ENCODE peak calls at places on chromosomes 7 and 10, in four cellular contexts. A is GM12878, C is H1, R is HepG2. N is an unnamed sample.

GRCh38 chr7:132579260-132579899 is 3.1 kb upstream of the PLXNA4 start:
- DNase-seq in C (no peak), A (no peak), R (no peak), N (no peak)

GRCh38 chr10:119029613-119030420 is at the start of gene NANOS1:
- DNase-seq in R (no peak), C (no peak), A (no peak), N (no peak)

GRCh38 chr10:22002531-22003110 is 909 bp downstream of the DNAJC1 start:
- DNase-seq in R (peak), A (no peak), C (no peak), N (no peak)

GRCh38 chr10:123147635-123148413 is at the start of gene HMX2:
- DNase-seq in A (no peak), C (no peak), R (peak), N (no peak)

GRCh38 chr10:4623200-4623599 is 202.8 kb upstream of the AKR1E2 start:
- DNase-seq in A (no peak), R (no peak), C (no peak), N (no peak)

GRCh38 chr10:5698062-5698461 is 13.4 kb downstream of the TASOR2 start:
- DNase-seq in A (no peak), R (no peak), C (no peak), N (no peak)

GRCh38 chr10:77582710-77583115 is 54.9 kb downstream of the KCNMA1 start:
- DNase-seq in C (no peak), R (no peak), A (no peak), N (no peak)

GRCh38 chr7:124130-124949 is 68.0 kb upstream of the FAM20C start:
- DNase-seq in C (no peak), R (no peak), A (no peak), N (no peak)

GRCh38 chr7:138142583-138143201 is 66.4 kb downstream of the AKR1D1 start:
- DNase-seq in A (no peak), C (no peak), R (no peak), N (no peak)

GRCh38 chr7:73999664-74000420 is 28.1 kb upstream of the ELN start:
- DNase-seq in R (no peak), C (no peak), A (no peak), N (no peak)

GRCh38 chr7:116782177-116782711 is 80.1 kb upstream of the CAPZA2 start:
- DNase-seq in C (no peak), A (no peak), R (no peak), N (no peak)
- TF ChIP-seq ZNF274 in C (no peak), A (no peak), R (no peak), N (no peak)

GRCh38 chr7:143375298-143376034 is 5.7 kb upstream of the ZYX start:
- DNase-seq in R (no peak), A (no peak), C (no peak), N (no peak)
- H2AFZ ChIP-seq in R (no peak), A (peak), C (no peak), N (no peak)

GRCh38 chr7:104366390-104366789 is 38.0 kb downstream of the LHFPL3 start:
- DNase-seq in A (no peak), C (no peak), R (no peak), N (no peak)
- TF ChIP-seq ZNF274 in A (no peak), C (no peak), R (no peak), N (no peak)

DNA sequence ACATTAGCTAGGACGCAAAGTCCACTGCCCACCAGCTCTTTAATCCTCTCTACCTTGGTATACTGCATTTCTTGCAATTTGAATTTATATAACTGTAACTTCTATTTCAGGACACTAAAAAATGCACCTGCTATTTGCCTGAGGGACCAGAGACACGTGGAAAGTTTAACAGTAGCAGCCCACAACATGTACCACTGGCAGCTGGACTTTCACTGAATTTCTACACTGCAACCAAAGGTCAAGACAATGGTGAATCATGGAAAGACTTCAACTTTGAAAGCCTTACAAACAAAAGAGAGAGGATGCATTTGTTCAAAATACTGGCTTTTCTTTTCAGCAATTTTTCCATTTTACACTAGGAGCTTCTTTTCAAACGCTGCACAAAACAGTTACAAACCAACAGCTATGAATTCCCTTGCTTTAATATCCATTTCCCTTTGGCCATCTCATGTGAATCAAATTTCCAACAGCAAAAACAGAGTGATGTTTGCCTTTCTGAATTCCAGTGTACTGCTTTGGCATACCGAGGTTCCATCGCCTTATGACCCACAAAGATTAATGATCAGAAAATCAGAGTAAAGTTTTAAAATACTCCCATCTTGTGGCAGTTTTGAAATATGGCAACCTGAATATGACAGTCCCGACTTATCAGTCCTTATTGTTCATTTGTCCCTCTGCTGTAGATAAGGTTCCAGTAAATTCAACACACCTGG is 29.9 kb upstream of the HNRNPH3 start:
- DNase-seq in R (peak), A (peak), C (no peak), N (peak)
- H2AFZ ChIP-seq in R (no peak), A (peak), C (no peak), N (peak)

GRCh38 chr10:49593564-49593875 is 16.6 kb upstream of the SLC18A3 start:
- DNase-seq in C (no peak), A (no peak), R (no peak), N (no peak)

GRCh38 chr10:49593998-49594397 is 16.1 kb upstream of the SLC18A3 start:
- DNase-seq in A (no peak), C (no peak), R (no peak), N (no peak)

GRCh38 chr10:49595713-49596492 is 14.2 kb upstream of the SLC18A3 start:
- DNase-seq in A (no peak), R (no peak), C (no peak), N (no peak)

GRCh38 chr10:49595003-49595712 is 15.0 kb upstream of the SLC18A3 start:
- DNase-seq in R (no peak), A (no peak), C (no peak), N (no peak)

DNA sequence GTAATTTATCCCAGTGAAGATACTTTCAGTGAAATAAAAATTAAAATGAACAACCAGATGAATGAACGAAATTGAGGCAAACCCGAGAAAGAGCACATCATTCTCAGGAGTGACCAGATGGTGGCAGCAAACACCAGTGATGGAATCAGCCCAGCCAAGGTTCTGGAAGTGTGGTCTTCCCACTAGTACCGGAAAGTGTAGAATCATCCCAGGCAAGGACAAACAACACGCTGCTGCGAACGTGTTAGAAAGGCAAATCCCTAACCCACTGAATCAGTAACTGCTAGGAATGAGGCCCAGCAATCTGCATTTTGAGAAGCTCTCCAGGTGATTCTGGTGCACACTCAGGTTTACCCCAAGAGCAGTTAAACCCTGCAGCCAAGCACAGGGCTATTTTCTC is 15.5 kb upstream of the SLC18A3 start:
- DNase-seq in C (no peak), R (peak), A (no peak), N (peak)
- TF ChIP-seq ZNF274 in C (no peak), R (no peak), A (no peak), N (no peak)